ENCODE peak calls at places on chromosomes 7 and 10, in five cellular contexts. H is stimulated activated naive CD8-positive, alpha-beta T cell treated with anti-CD3 and anti-CD28 coated beads, Interleukin-15, amount 100 ng/mL, for 72 hours; D is hippocampal formation; N is mesendoderm; F is fibroblast of mammary gland. Q is an unnamed sample.

GRCh38 chr10:63323930-63324854 is 141.6 kb downstream of the JMJD1C start:
- DNase-seq in H (no peak), N (no peak), D (no peak), F (no peak), Q (no peak)

GRCh38 chr10:109962247-109962646 is 38.9 kb upstream of the XPNPEP1 start:
- DNase-seq in D (no peak), N (no peak), F (peak), H (no peak), Q (no peak)

GRCh38 chr7:127770870-127771269 is 118.9 kb downstream of the SND1 start:
- DNase-seq in F (peak), N (no peak), D (no peak), H (no peak), Q (no peak)

GRCh38 chr10:1576467-1577259 is 160.7 kb downstream of the ADARB2 start:
- DNase-seq in H (no peak), F (no peak), D (no peak), N (no peak), Q (no peak)

GRCh38 chr10:124517466-124517865 is 55.8 kb downstream of the LHPP start:
- DNase-seq in D (no peak), F (no peak), H (no peak), N (no peak), Q (no peak)

GRCh38 chr10:92187101-92187500 is 103.8 kb downstream of the CPEB3 start:
- DNase-seq in F (no peak), N (no peak), H (no peak), D (no peak), Q (no peak)

GRCh38 chr10:5999440-6000165 is 22.3 kb upstream of the IL15RA start:
- DNase-seq in N (no peak), F (no peak), H (no peak), D (no peak), Q (no peak)

GRCh38 chr7:44131173-44132009 is 8.0 kb upstream of the POLD2 start:
- DNase-seq in N (peak), D (no peak), H (no peak), F (peak), Q (no peak)

Q was measured in anterior cingulate cortex.